ENCODE peak calls at places on chromosome 10, in nine cellular contexts. W is ovary, B is tibial nerve, S is thyroid gland, I is upper lobe of left lung, V is stomach, Z is heart left ventricle, E is A549, C is testis. Q is an unnamed sample.

GRCh38 chr10:24793648-24794379 is 70.1 kb upstream of the ARHGAP21 start:
- DNase-seq in I (no peak), Z (no peak), S (no peak), W (no peak), C (no peak), V (no peak), E (no peak), B (no peak), Q (no peak)

GRCh38 chr10:74293686-74294365 is 142.8 kb downstream of the ADK start:
- DNase-seq in E (peak; percentile 39), S (peak; percentile 71), W (no peak), I (peak; percentile 30), Z (no peak), V (no peak), B (no peak), C (no peak), Q (no peak)

GRCh38 chr10:72466018-72466417 is 111.3 kb upstream of the DNAJB12 start:
- DNase-seq in C (peak; percentile 24), E (no peak), B (no peak), V (no peak), Z (no peak), S (no peak), W (no peak), I (no peak), Q (no peak)

GRCh38 chr10:34906021-34906965 is 91.2 kb upstream of the PARD3 start:
- DNase-seq in S (peak; percentile 84), B (peak; percentile 42), C (no peak), Z (no peak), V (no peak), W (no peak), E (no peak), I (peak; percentile 63), Q (no peak)

GRCh38 chr10:96708456-96708855 is 11.9 kb downstream of the PIK3AP1 start:
- DNase-seq in Z (no peak), C (no peak), B (no peak), V (no peak), I (no peak), E (no peak), W (no peak), S (no peak), Q (no peak)

GRCh38 chr10:24900888-24901685 is 51.3 kb downstream of the PRTFDC1 start:
- DNase-seq in C (no peak), V (no peak), B (no peak), Z (no peak), I (no peak), W (no peak), E (no peak), S (no peak), Q (no peak)

GRCh38 chr10:65968871-65969270 is 957.0 kb upstream of the LRRTM3 start:
- DNase-seq in I (no peak), E (no peak), B (no peak), C (no peak), V (no peak), S (no peak), Z (no peak), W (no peak), Q (no peak)

GRCh38 chr10:89475567-89475966 is 59.8 kb downstream of the SLC16A12 start:
- DNase-seq in W (no peak), Z (no peak), I (no peak), V (no peak), E (no peak), B (no peak), S (no peak), C (no peak), Q (no peak)

GRCh38 chr10:124392651-124393342 is 25.9 kb downstream of the OAT start:
- DNase-seq in W (no peak), S (no peak), E (no peak), I (no peak), V (no peak), B (no peak), C (no peak), Z (no peak), Q (no peak)

GRCh38 chr10:37289833-37290464 is 164.6 kb downstream of the ANKRD30A start:
- DNase-seq in I (no peak), E (peak; percentile 73), C (no peak), B (no peak), W (no peak), V (no peak), S (no peak), Z (no peak), Q (peak; percentile 65)

GRCh38 chr10:22183771-22184466 is 33.9 kb downstream of the EBLN1 start:
- DNase-seq in C (no peak), W (no peak), I (no peak), B (no peak), Z (no peak), V (no peak), S (no peak), E (no peak), Q (no peak)

GRCh38 chr10:21517134-21517982 is 8.1 kb downstream of the SKIDA1 start:
- DNase-seq in B (no peak), Z (peak; percentile 70), E (peak; percentile 79), V (peak; percentile 38), S (peak; percentile 61), C (peak; percentile 67), I (peak; percentile 63), W (peak; percentile 69), Q (peak; percentile 64)

GRCh38 chr10:44234471-44234850 is 150.4 kb downstream of the CXCL12 start:
- DNase-seq in Z (peak; percentile 43), E (no peak), B (no peak), I (no peak), C (no peak), S (no peak), W (no peak), V (no peak), Q (no peak)

GRCh38 chr10:85542936-85543730 is 823.5 kb downstream of the GRID1 start:
- DNase-seq in S (no peak), C (no peak), W (no peak), B (no peak), E (no peak), Z (no peak), I (no peak), V (no peak), Q (no peak)

DNA sequence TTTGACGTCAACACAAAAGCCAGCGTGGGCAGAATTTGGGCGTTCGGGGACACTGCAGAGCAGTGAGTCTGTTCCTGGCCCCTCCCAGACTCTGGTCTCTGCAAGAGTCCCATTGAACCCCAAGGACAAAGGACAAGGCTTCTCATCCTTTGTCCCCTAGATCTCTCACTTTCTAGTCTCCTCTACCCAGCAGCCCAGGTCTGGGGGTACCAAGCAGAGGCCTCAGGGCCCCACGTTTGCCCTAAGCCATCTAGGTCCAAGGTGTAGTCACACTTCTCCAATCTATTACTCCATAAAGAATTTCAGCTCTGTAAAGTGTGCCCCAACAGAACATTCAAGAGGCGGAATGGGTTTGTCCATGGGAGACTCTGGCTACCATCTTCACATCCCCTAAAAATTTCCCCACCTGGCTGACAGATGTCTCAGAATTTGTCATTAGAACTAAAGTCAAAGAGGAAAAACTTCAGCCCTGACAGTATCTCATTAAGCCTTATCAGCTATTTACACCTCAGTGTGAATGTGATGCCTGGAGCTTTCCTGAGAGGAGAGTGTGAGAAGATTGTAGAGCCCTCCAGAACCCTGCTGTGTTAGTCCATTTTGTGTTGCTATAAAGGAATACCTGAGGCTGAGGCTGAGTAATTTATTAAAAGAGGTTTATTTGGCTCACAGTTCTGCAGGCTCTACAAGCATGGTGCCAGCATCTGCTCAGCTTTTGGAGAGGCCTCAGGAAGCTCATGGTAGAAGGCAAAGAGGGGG is 81.4 kb upstream of the HABP2 start:
- DNase-seq in S (no peak), E (no peak), B (no peak), V (no peak), W (no peak), Z (no peak), I (no peak), C (no peak), Q (no peak)
- H3K4me1 ChIP-seq in S (peaks cover 29% of the 10 kb centered on the region), E (no peaks in the 10 kb centered on the region), B (peaks cover 22% of the 10 kb centered on the region), V (peaks cover 22% of the 10 kb centered on the region), W (peaks cover 13% of the 10 kb centered on the region), Z (no peaks in the 10 kb centered on the region), I (peaks cover 11% of the 10 kb centered on the region), C (peaks cover 10% of the 10 kb centered on the region), Q (no peaks in the 10 kb centered on the region)

DNA sequence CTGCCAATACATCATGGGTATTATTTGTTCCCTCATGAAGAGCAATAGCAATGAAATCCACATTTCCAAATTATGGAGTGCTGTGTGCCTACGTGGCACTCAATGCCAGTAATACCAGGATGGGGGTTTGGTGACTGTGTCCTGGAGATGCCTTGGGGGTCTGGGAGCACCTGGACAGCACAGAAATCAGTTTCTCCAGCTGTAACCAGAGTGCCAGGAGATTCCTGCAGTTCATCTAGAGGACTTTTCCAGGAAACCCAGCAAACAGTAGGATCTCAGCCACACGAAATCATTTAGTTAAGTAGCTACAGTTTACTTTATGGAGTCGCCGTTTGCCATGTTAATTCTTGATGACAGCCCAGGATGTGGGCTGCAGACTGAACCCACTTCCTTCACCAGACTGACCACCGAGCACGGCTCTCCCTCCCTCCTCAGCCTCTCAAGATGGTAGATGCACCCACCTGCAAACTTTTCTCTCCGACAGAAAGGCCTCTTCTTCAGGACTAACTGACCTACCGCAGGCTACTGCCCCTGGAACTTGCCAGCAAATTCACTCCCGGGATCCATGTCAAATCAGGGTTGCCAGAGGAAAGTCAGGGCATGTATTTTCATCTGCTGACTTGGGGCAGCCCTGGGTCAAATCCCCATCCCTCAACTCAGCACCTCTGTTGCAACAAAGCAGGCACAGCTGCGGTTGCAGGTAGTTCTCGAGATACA is 30.3 kb downstream of the MKI67 start:
- DNase-seq in V (no peak), W (no peak), E (no peak), I (no peak), C (no peak), S (no peak), Z (no peak), B (no peak), Q (no peak)
- TF ChIP-seq POLR2A in V (no peak), W (no peak), E (no peak), I (no peak), C (no peak), S (no peak), Z (no peak), B (no peak), Q (no peak)

DNA sequence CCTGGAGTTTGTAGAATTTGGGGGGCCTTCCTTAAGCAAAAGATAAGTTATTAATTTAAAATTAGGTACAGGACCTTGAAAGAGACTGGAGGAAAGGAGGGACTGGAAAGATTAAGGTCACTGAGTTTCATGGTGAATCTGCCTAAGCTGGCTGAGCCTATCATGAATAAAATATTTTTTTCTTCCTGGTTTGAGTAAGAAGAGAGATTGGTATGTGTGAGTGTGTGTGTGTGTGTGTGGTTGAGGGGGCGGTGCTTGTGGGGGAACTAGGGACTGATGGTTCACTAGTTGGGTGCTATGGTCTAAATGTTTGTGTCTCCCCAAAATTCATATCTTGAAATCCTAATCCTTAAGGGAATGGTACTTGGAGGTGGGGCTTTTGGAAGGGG is 142.5 kb upstream of the PRKCQ start:
- DNase-seq in C (no peak), I (no peak), E (peak; percentile 46), Z (no peak), V (no peak), W (no peak), S (no peak), B (no peak), Q (no peak)
- H3K4me3 ChIP-seq in C (no peak overlapping the region), I (no peak overlapping the region), E (no peak overlapping the region), Z (no peak overlapping the region), V (no peak overlapping the region), W (no peak overlapping the region), S (no peak overlapping the region), B (no peak overlapping the region), Q (no peak overlapping the region)

DNA sequence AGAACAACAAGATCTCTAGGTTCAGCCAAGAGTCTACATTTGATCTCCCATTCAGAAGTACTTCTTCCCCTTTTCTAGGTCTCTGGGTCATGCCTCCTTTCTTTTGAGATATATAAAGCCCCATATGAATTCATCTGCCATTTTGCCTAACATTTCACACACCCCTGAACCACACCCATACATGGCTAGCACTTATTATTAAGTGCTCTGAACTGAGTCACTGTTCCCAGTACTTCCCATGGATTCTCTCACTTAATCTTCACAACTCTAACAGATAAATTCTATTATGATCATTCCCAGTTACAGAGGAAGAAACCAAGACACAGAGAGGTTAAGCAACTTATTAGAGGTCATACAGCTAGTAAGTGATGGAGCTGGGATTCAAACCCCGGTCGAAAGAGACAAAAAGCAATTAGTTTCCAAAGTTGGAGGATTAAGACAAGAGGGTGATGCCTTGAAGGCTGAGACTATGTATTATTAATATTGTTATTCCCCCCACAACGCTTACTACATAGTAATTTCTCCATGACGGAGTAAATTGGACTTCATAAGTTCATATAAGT is 17.2 kb downstream of the MYOF start:
- DNase-seq in S (no peak), C (no peak), W (no peak), B (no peak), I (no peak), Z (no peak), V (no peak), E (no peak), Q (no peak)
- H3K4me1 ChIP-seq in S (peaks cover 73% of the 10 kb centered on the region), C (peaks cover 7% of the 10 kb centered on the region), W (peaks cover 6% of the 10 kb centered on the region), B (peaks cover 84% of the 10 kb centered on the region), I (peaks cover 76% of the 10 kb centered on the region), Z (peaks cover 22% of the 10 kb centered on the region), V (peaks cover 80% of the 10 kb centered on the region), E (peaks cover 93% of the 10 kb centered on the region), Q (peaks cover 14% of the 10 kb centered on the region)